ENCODE peak calls at places on chromosomes 7 and 10, in six cellular contexts. K is IMR-90, T is mesenchymal stem cell, D is neuronal stem cell, Y is trophoblast cell, Z is H1. F is an unnamed sample.

GRCh38 chr7:25852249-25852994 is 299.6 kb upstream of the NFE2L3 start:
- DNase-seq in K (no peak), T (peak), D (no peak), Y (peak), Z (no peak), F (peak)

GRCh38 chr7:732094-732541 is 5.0 kb upstream of the PRKAR1B start:
- DNase-seq in K (no peak), T (no peak), D (no peak), Y (peak), Z (no peak), F (no peak)

GRCh38 chr7:73885975-73886798 is 25.2 kb downstream of the TMEM270 start:
- DNase-seq in K (peak), T (no peak), D (no peak), Y (no peak), Z (no peak), F (peak)

GRCh38 chr10:13559124-13559700 is 27.6 kb upstream of the PRPF18 start:
- DNase-seq in K (peak), T (no peak), D (no peak), Y (peak), Z (no peak), F (no peak)

GRCh38 chr10:103838095-103838395 is 17.3 kb downstream of the SH3PXD2A start:
- DNase-seq in K (no peak), T (no peak), D (no peak), Y (no peak), Z (no peak), F (no peak)

GRCh38 chr7:37820708-37821468 is 27.5 kb upstream of the NME8 start:
- DNase-seq in K (no peak), T (no peak), D (no peak), Y (no peak), Z (no peak), F (no peak)

GRCh38 chr10:132347211-132347930 is 15.4 kb downstream of the LRRC27 start:
- DNase-seq in K (no peak), T (no peak), D (no peak), Y (no peak), Z (no peak), F (no peak)

GRCh38 chr10:73065441-73065840 is 31.2 kb downstream of the P4HA1 start:
- DNase-seq in K (no peak), T (no peak), D (no peak), Y (peak), Z (no peak), F (no peak)

GRCh38 chr7:7122033-7122478 is 60.3 kb upstream of the C1GALT1 start:
- DNase-seq in K (no peak), T (no peak), D (no peak), Y (no peak), Z (no peak), F (no peak)

GRCh38 chr7:146961617-146962016 is 845.0 kb downstream of the CNTNAP2 start:
- DNase-seq in K (no peak), T (peak), D (no peak), Y (peak), Z (no peak), F (peak)

GRCh38 chr10:121406823-121407545 is 191.3 kb downstream of the FGFR2 start:
- DNase-seq in K (no peak), T (no peak), D (no peak), Y (no peak), Z (no peak), F (no peak)

GRCh38 chr7:22628112-22628511 is 98.9 kb upstream of the IL6 start:
- DNase-seq in K (no peak), T (no peak), D (no peak), Y (no peak), Z (no peak), F (no peak)

GRCh38 chr7:129825005-129825553 is 127.7 kb downstream of the UBE2H start:
- DNase-seq in K (no peak), T (peak), D (peak), Y (peak), Z (peak), F (peak)

GRCh38 chr7:27162930-27163775 is 2.2 kb downstream of the HOXA9 start:
- DNase-seq in K (no peak), T (no peak), D (no peak), Y (no peak), Z (no peak), F (no peak)

GRCh38 chr7:118053353-118053752 is 130.6 kb upstream of the LSM8 start:
- DNase-seq in K (no peak), T (no peak), D (no peak), Y (no peak), Z (no peak), F (no peak)

GRCh38 chr10:4776234-4776638 is 49.8 kb upstream of the AKR1E2 start:
- DNase-seq in K (no peak), T (no peak), D (no peak), Y (no peak), Z (no peak), F (no peak)

GRCh38 chr10:75234017-75234682 is 1.6 kb downstream of the COMTD1 start:
- DNase-seq in K (peak), T (peak), D (peak), Y (peak), Z (peak), F (peak)

GRCh38 chr7:30789334-30789711 is 18.1 kb downstream of the MINDY4 start:
- DNase-seq in K (peak), T (peak), D (no peak), Y (no peak), Z (no peak), F (no peak)

GRCh38 chr10:92727550-92727949 is 37.8 kb downstream of the HHEX start:
- DNase-seq in K (no peak), T (no peak), D (no peak), Y (no peak), Z (no peak), F (no peak)

GRCh38 chr7:13834328-13834761 is 155.1 kb downstream of the ETV1 start:
- DNase-seq in K (no peak), T (no peak), D (no peak), Y (no peak), Z (no peak), F (peak)

GRCh38 chr10:124554085-124554858 is 92.6 kb downstream of the LHPP start:
- DNase-seq in K (no peak), T (no peak), D (no peak), Y (no peak), Z (no peak), F (no peak)

GRCh38 chr7:155816996-155817395 is 4.7 kb upstream of the SHH start:
- DNase-seq in K (no peak), T (no peak), D (no peak), Y (no peak), Z (no peak), F (no peak)

GRCh38 chr7:106863216-106863997 is 1.7 kb upstream of the PIK3CG start:
- DNase-seq in K (no peak), T (no peak), D (no peak), Y (no peak), Z (no peak), F (no peak)

GRCh38 chr7:94591185-94591584 is 64.7 kb downstream of the SGCE start:
- DNase-seq in K (no peak), T (no peak), D (no peak), Y (peak), Z (no peak), F (no peak)

GRCh38 chr7:151089893-151090730 is 3.8 kb downstream of the AGAP3 start:
- DNase-seq in K (no peak), T (peak), D (no peak), Y (no peak), Z (no peak), F (no peak)

GRCh38 chr7:151087247-151088018 is 1.2 kb downstream of the AGAP3 start:
- DNase-seq in K (peak), T (peak), D (no peak), Y (peak), Z (no peak), F (no peak)

GRCh38 chr7:151088019-151088855 is 2.0 kb downstream of the AGAP3 start:
- DNase-seq in K (no peak), T (peak), D (no peak), Y (no peak), Z (no peak), F (no peak)

GRCh38 chr7:151091003-151091402 is 4.7 kb downstream of the AGAP3 start:
- DNase-seq in K (no peak), T (no peak), D (no peak), Y (no peak), Z (no peak), F (no peak)

GRCh38 chr7:151088856-151089699 is 2.8 kb downstream of the AGAP3 start:
- DNase-seq in K (peak), T (peak), D (peak), Y (peak), Z (no peak), F (peak)
- H3K4me3 ChIP-seq in K (peak), T (peak), D (no peak), Y (no peak), Z (peak), F (no peak)

GRCh38 chr7:120825152-120825551 is 32.8 kb downstream of the TSPAN12 start:
- DNase-seq in K (peak), T (no peak), D (no peak), Y (no peak), Z (no peak), F (no peak)
- H3K18ac ChIP-seq in K (no peak), T (no peak), D (no peak), Y (no peak), Z (no peak), F (no peak)

DNA sequence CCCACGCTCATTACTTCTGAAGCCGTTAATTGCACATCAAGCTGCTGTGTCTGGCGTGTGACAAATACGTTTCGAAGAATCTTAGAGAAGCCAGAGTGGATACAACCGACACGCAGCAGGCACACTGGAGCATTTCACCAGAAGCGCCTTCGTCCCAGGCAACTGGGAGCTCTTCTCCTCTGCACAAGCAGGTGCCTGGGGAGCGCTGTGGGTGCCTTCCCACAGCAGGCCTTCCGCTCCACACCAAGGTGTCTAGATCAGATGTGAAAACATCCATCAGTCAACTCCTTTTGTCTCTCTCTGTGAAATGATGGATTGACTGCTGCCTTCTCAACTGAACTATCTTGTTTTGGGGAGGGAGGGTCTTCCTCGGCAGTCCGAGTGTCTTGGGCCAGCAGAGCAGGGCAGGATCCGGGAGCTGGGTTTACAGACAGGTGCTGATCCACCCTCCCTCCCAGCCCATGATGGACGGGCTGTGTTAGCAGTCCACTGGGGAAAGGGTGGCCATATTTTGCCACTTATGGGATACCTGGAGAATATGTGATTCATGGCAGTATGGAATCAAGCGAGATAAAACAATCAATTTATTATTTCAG is 326.3 kb downstream of the TCERG1L start:
- DNase-seq in K (no peak), T (no peak), D (no peak), Y (no peak), Z (no peak), F (no peak)
- H3K4me2 ChIP-seq in K (no peak), T (peak), D (no peak), Y (no peak), Z (no peak), F (no peak)

DNA sequence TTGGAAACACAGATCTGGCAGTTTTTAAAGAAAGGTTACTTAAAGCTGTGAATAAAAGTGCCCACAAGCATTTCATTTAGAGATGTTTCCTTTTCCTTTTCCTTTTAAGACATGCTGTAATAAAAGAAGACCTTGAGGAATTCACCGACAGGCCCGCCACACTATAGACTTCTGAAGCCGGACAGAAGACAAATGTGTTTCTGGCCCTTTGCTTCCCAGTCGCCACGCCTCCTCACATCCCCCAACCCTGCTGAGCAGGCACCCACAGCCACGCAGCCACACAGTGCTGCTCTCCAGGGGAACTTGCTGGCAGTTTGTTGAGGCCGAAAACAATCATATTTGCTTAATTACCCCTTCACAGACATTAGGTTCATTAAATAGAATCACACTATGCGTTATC is 83.4 kb downstream of the SLC25A13 start:
- DNase-seq in K (no peak), T (no peak), D (no peak), Y (no peak), Z (no peak), F (no peak)
- H3K4me3 ChIP-seq in K (no peak), T (no peak), D (no peak), Y (no peak), Z (no peak), F (no peak)

GRCh38 chr7:16144361-16144760 is 277.0 kb downstream of the CRPPA start:
- DNase-seq in K (no peak), T (no peak), D (no peak), Y (peak), Z (no peak), F (no peak)
- H3K18ac ChIP-seq in K (no peak), T (no peak), D (no peak), Y (no peak), Z (no peak), F (no peak)

DNA sequence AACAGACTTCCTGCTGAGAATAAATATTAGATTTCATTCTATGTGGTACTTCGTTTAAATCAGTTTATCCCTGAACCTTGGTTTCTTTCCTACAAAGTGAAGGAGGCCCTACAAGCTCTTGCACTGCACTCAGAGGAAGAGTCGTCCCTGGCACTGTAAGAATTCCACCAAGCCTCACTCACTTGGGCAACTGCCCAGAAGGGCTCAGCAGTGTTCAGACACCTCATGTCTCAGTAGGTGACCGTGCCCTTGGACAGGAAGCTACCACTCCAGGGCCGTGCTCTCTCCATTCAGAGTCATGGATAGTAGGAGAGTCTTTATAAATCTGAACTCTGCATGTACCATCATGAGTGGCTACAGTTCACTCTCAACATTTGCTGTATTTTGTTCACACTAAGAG is 93.8 kb downstream of the PTPRE start:
- DNase-seq in K (no peak), T (peak), D (no peak), Y (no peak), Z (no peak), F (no peak)
- H3K4me2 ChIP-seq in K (no peak), T (no peak), D (no peak), Y (no peak), Z (no peak), F (no peak)

GRCh38 chr10:130300608-130301025 is 164.4 kb downstream of the GLRX3 start:
- DNase-seq in K (no peak), T (no peak), D (no peak), Y (no peak), Z (no peak), F (no peak)

GRCh38 chr10:130301026-130301892 is 165.1 kb downstream of the GLRX3 start:
- DNase-seq in K (no peak), T (no peak), D (no peak), Y (no peak), Z (no peak), F (no peak)
- H3K4me3 ChIP-seq in K (peak), T (peak), D (no peak), Y (no peak), Z (no peak), F (no peak)